ENCODE peak calls at places on chromosomes 12 and 14, in five cellular contexts. One of them, this sample, is unnamed.

GRCh38 chr14:24705840-24706239 is 71.8 kb upstream of the GZMB start:
- DNase-seq in H9: no peak
- DNase-seq in IMR-90: no peak
- DNase-seq in neural progenitor cell: no peak
- DNase-seq in neuronal stem cell: no peak
- DNase-seq in this sample: no peak

GRCh38 chr12:115815924-115816323 is 461.6 kb downstream of the MED13L start:
- DNase-seq in IMR-90: no peak
- DNase-seq in H9: no peak
- DNase-seq in neural progenitor cell: no peak
- DNase-seq in neuronal stem cell: no peak
- DNase-seq in this sample: no peak

GRCh38 chr12:69679119-69679518 is 20.0 kb downstream of the BEST3 start:
- DNase-seq in H9: no peak
- DNase-seq in neuronal stem cell: no peak
- DNase-seq in neural progenitor cell: no peak
- DNase-seq in IMR-90: peak
- DNase-seq in this sample: no peak

GRCh38 chr12:33180921-33181320 is 258.7 kb downstream of the SYT10 start:
- DNase-seq in H9: no peak
- DNase-seq in IMR-90: no peak
- DNase-seq in neural progenitor cell: no peak
- DNase-seq in neuronal stem cell: no peak
- DNase-seq in this sample: no peak

GRCh38 chr12:101830391-101831325 is at the start of gene GNPTAB:
- DNase-seq in H9: peak
- DNase-seq in neural progenitor cell: peak
- DNase-seq in neuronal stem cell: peak
- DNase-seq in IMR-90: peak
- DNase-seq in this sample: peak

GRCh38 chr12:56469007-56469930 is 891 bp downstream of the SPRYD4 start:
- DNase-seq in neuronal stem cell: no peak
- DNase-seq in H9: no peak
- DNase-seq in IMR-90: no peak
- DNase-seq in neural progenitor cell: no peak
- DNase-seq in this sample: peak

GRCh38 chr12:31849090-31849687 is 110.0 kb upstream of the RESF1 start:
- DNase-seq in neural progenitor cell: peak
- DNase-seq in H9: no peak
- DNase-seq in IMR-90: peak
- DNase-seq in neuronal stem cell: peak
- DNase-seq in this sample: no peak

GRCh38 chr14:89422952-89423345 is 5.9 kb upstream of the FOXN3 start:
- DNase-seq in neural progenitor cell: no peak
- DNase-seq in neuronal stem cell: no peak
- DNase-seq in H9: no peak
- DNase-seq in IMR-90: no peak
- DNase-seq in this sample: no peak

GRCh38 chr14:54175298-54175942 is 218.8 kb upstream of the BMP4 start:
- DNase-seq in IMR-90: peak
- DNase-seq in H9: peak
- DNase-seq in neural progenitor cell: peak
- DNase-seq in neuronal stem cell: peak
- DNase-seq in this sample: peak

GRCh38 chr12:48750215-48750614 is 33.7 kb upstream of the CCNT1 start:
- DNase-seq in IMR-90: peak
- DNase-seq in neural progenitor cell: no peak
- DNase-seq in neuronal stem cell: no peak
- DNase-seq in H9: no peak
- DNase-seq in this sample: no peak

GRCh38 chr14:76967788-76968187 is 60.7 kb downstream of the IRF2BPL start:
- DNase-seq in neural progenitor cell: no peak
- DNase-seq in H9: no peak
- DNase-seq in neuronal stem cell: no peak
- DNase-seq in IMR-90: no peak
- DNase-seq in this sample: no peak

GRCh38 chr14:100428727-100429126 is 105.6 kb downstream of the SLC25A47 start:
- DNase-seq in neuronal stem cell: no peak
- DNase-seq in IMR-90: peak
- DNase-seq in neural progenitor cell: no peak
- DNase-seq in H9: no peak
- DNase-seq in this sample: no peak

GRCh38 chr14:87813211-87813610 is 179.8 kb downstream of the GALC start:
- DNase-seq in IMR-90: no peak
- DNase-seq in neuronal stem cell: no peak
- DNase-seq in neural progenitor cell: no peak
- DNase-seq in H9: no peak
- DNase-seq in this sample: no peak

GRCh38 chr12:16171348-16171747 is 106.1 kb downstream of the SLC15A5 start:
- DNase-seq in IMR-90: no peak
- DNase-seq in neuronal stem cell: no peak
- DNase-seq in H9: no peak
- DNase-seq in neural progenitor cell: no peak
- DNase-seq in this sample: no peak

GRCh38 chr14:26598081-26598671 is 343 bp upstream of the NOVA1 start:
- DNase-seq in neural progenitor cell: peak
- DNase-seq in neuronal stem cell: peak
- DNase-seq in H9: peak
- DNase-seq in IMR-90: peak
- DNase-seq in this sample: no peak

GRCh38 chr14:77485901-77486678 is 12.5 kb downstream of the ISM2 start:
- DNase-seq in IMR-90: peak
- DNase-seq in neural progenitor cell: no peak
- DNase-seq in neuronal stem cell: no peak
- DNase-seq in H9: no peak
- DNase-seq in this sample: no peak

GRCh38 chr12:121803861-121804416 is at the start of gene SETD1B:
- DNase-seq in IMR-90: peak
- DNase-seq in H9: no peak
- DNase-seq in neural progenitor cell: peak
- DNase-seq in neuronal stem cell: no peak
- DNase-seq in this sample: peak

GRCh38 chr12:3098436-3098835 is 21.3 kb downstream of the TSPAN9 start:
- DNase-seq in H9: no peak
- DNase-seq in neuronal stem cell: no peak
- DNase-seq in neural progenitor cell: no peak
- DNase-seq in IMR-90: no peak
- DNase-seq in this sample: no peak

GRCh38 chr12:4214912-4215861 is 58.4 kb upstream of the CCND2 start:
- DNase-seq in neural progenitor cell: no peak
- DNase-seq in IMR-90: no peak
- DNase-seq in neuronal stem cell: no peak
- DNase-seq in H9: peak
- DNase-seq in this sample: no peak

GRCh38 chr14:95156153-95156764 is 1.1 kb downstream of the DICER1 start:
- DNase-seq in IMR-90: peak
- DNase-seq in H9: no peak
- DNase-seq in neural progenitor cell: peak
- DNase-seq in neuronal stem cell: no peak
- DNase-seq in this sample: peak

GRCh38 chr14:96588410-96589249 is 86.4 kb downstream of the PAPOLA start:
- DNase-seq in neural progenitor cell: no peak
- DNase-seq in H9: peak
- DNase-seq in neuronal stem cell: no peak
- DNase-seq in IMR-90: no peak
- DNase-seq in this sample: no peak

GRCh38 chr12:131922772-131923171 is 6.3 kb upstream of the PUS1 start:
- DNase-seq in neural progenitor cell: no peak
- DNase-seq in IMR-90: no peak
- DNase-seq in neuronal stem cell: no peak
- DNase-seq in H9: no peak
- DNase-seq in this sample: no peak

GRCh38 chr12:112122823-112123690 is 2.3 kb upstream of the TRAFD1 start:
- DNase-seq in IMR-90: peak
- DNase-seq in neuronal stem cell: no peak
- DNase-seq in neural progenitor cell: no peak
- DNase-seq in H9: peak
- DNase-seq in this sample: no peak

DNA sequence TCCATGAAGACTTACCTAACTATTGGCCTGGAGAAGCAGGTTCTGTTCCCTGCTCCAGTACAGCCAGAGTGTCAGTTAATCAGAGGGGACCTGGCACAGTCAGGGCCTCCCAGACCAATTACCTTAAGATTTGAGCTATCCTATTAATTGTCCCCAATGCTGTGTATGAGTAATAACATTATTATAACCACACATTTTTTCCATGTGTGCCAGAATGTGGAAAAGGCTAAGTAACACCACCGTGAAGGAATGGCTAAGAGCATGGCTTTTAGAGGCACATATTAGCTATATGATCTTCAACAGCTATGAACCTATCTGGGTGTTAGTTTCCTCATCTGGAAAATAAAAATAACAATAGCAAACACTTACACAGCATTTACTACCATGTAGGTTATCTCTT is 111.1 kb upstream of the RAP1B start:
- DNase-seq in neural progenitor cell: no peak
- DNase-seq in H9: no peak
- DNase-seq in neuronal stem cell: no peak
- DNase-seq in IMR-90: no peak
- DNase-seq in this sample: no peak
- H3K4me2 ChIP-seq in neural progenitor cell: no peak
- H3K4me2 ChIP-seq in H9: no peak
- H3K4me2 ChIP-seq in neuronal stem cell: no peak
- H3K4me2 ChIP-seq in IMR-90: no peak
- H3K4me2 ChIP-seq in this sample: no peak

DNA sequence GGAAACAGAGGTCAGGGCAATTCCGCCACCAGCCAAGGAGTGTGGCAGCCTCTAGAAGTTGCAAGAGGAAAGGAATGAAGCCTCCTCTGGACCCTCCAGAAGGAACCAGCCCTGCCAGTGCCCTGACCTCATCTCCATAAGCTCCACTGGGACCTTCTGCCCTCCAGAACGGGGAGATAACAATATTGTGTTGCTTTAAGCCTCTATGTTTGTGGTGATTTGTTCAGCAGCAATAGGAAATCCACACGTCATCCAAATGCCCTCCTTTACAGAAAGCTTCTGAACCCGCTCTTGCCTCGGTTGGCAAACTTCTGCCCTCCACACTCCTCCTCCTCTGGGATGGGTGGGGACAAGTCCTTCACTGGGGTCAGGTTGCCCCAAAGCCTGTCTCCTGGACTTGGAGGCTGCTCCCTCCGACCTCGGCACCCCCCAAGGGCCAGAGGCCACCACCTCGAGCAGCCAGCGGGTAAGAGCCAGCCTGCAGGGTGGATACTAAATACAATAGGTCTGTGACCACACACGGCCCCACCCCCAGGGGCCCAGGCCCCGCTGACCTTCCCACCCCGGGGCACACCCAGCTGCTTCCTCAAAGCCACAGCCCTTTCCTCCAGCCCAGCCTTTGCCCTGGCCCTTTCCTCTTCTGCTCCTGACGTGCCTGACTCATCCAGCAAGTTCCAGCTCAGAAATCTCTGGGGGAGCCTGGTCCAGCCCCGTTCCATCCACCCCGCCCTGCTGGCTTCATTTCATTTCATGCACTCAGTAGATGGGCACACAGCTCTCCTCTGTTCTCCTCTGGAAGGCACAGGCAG is 58.7 kb upstream of the NCOR2 start:
- DNase-seq in neuronal stem cell: no peak
- DNase-seq in H9: no peak
- DNase-seq in neural progenitor cell: no peak
- DNase-seq in IMR-90: peak
- DNase-seq in this sample: no peak
- H3K9ac ChIP-seq in neuronal stem cell: no peak
- H3K9ac ChIP-seq in H9: no peak
- H3K9ac ChIP-seq in neural progenitor cell: no peak
- H3K9ac ChIP-seq in IMR-90: no peak
- H3K9ac ChIP-seq in this sample: no peak

GRCh38 chr12:11656550-11656949 is 7.1 kb downstream of the ETV6 start:
- DNase-seq in neural progenitor cell: no peak
- DNase-seq in H9: no peak
- DNase-seq in IMR-90: no peak
- DNase-seq in neuronal stem cell: no peak
- DNase-seq in this sample: no peak

GRCh38 chr12:11660624-11661023 is 11.2 kb downstream of the ETV6 start:
- DNase-seq in neural progenitor cell: no peak
- DNase-seq in IMR-90: no peak
- DNase-seq in neuronal stem cell: no peak
- DNase-seq in H9: no peak
- DNase-seq in this sample: no peak

GRCh38 chr12:11658796-11659195 is 9.3 kb downstream of the ETV6 start:
- DNase-seq in neural progenitor cell: no peak
- DNase-seq in IMR-90: peak
- DNase-seq in neuronal stem cell: no peak
- DNase-seq in H9: no peak
- DNase-seq in this sample: no peak

GRCh38 chr12:11654338-11654737 is 4.9 kb downstream of the ETV6 start:
- DNase-seq in neural progenitor cell: no peak
- DNase-seq in IMR-90: no peak
- DNase-seq in neuronal stem cell: no peak
- DNase-seq in H9: no peak
- DNase-seq in this sample: no peak

DNA sequence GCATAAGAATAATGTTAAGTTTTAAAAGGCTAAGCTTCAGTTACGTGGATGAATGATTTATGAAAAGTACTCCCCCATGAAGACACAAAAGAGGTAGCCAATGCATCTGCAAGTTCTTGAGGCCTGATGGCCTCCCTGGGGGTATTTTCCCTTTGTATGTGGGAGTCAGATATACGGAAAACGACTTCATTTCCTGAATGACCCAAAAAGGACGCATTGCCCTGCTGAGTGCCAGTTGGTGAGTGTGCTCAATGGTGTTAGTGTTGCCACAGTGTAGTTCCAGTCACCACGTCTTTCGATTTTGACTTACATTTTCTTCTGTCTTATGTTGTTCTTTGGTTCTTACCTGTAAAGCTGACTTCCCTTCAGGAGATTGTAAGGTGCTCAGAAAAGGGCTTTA is 8.0 kb downstream of the ETV6 start:
- DNase-seq in H9: no peak
- DNase-seq in neuronal stem cell: no peak
- DNase-seq in neural progenitor cell: no peak
- DNase-seq in IMR-90: no peak
- DNase-seq in this sample: no peak
- H3K4me2 ChIP-seq in H9: no peak
- H3K4me2 ChIP-seq in neuronal stem cell: no peak
- H3K4me2 ChIP-seq in neural progenitor cell: no peak
- H3K4me2 ChIP-seq in IMR-90: no peak
- H3K4me2 ChIP-seq in this sample: no peak

DNA sequence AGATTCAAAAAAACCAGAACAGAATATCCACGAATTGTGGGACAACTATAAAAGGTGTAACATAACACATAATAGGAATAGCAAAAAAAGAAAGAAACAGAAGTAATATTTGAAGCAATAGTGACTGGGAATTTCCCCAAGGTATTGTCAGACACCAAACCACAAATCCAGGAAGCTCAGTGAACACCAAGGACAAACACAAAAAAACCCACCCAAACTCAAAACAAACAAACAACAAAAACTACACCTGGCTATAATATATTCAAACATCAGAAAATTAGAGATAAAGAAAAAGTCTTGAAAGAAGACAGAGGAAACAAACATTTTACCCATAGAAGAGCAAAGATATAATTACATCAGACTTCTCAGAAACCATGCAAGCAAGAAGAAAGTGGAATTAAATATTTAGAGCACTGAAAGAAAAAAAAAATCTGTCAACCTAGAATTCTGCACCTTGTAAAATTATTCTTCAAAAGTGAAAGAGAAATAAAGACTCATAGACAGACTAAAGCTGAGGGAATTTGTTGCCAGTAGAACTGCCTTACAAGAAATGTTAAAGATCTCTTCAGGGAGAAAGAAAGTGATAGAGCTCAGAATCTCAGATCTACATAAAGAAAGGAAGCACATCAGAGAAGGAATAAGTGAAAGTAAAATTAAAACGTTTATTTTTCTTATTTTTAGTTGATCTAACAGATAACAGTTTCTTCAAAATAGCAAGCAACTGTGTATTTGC is 12.1 kb upstream of the HMGA2 start:
- DNase-seq in H9: no peak
- DNase-seq in IMR-90: no peak
- DNase-seq in neuronal stem cell: no peak
- DNase-seq in neural progenitor cell: no peak
- DNase-seq in this sample: no peak
- H3K9ac ChIP-seq in H9: no peak
- H3K9ac ChIP-seq in IMR-90: no peak
- H3K9ac ChIP-seq in neuronal stem cell: no peak
- H3K9ac ChIP-seq in neural progenitor cell: no peak
- H3K9ac ChIP-seq in this sample: no peak